ENCODE peak calls at places on chromosome 5, in four cellular contexts. Z is spleen, R is H1, V is transverse colon. N is an unnamed sample.

GRCh38 chr5:81302596-81302995 is 1.2 kb downstream of the ZCCHC9 start:
- DNase-seq in Z (no peak), R (no peak), V (no peak), N (no peak)

GRCh38 chr5:111962906-111963305 is 205.9 kb upstream of the NREP start:
- DNase-seq in Z (no peak), R (no peak), V (no peak), N (no peak)

GRCh38 chr5:151345808-151346478 is 1.4 kb downstream of the SLC36A2 start:
- DNase-seq in Z (no peak), R (no peak), V (no peak), N (no peak)

GRCh38 chr5:147303976-147304375 is 69.2 kb downstream of the STK32A start:
- DNase-seq in Z (no peak), R (no peak), V (no peak), N (no peak)

GRCh38 chr5:3077684-3078083 is 326.2 kb upstream of the IRX2 start:
- DNase-seq in Z (no peak), R (no peak), V (no peak), N (no peak)

GRCh38 chr5:76376141-76376900 is 26.8 kb upstream of the IQGAP2 start:
- DNase-seq in Z (no peak), R (no peak), V (no peak), N (no peak)

GRCh38 chr5:88089757-88090390 is 178.8 kb downstream of the TMEM161B start:
- DNase-seq in Z (no peak), R (no peak), V (no peak), N (no peak)

GRCh38 chr5:58999804-59000595 is 417.1 kb downstream of the RAB3C start:
- DNase-seq in Z (no peak), R (no peak), V (no peak), N (no peak)

GRCh38 chr5:133052317-133053175 is 733 bp downstream of the HSPA4 start:
- DNase-seq in Z (peak; percentile 94), R (no peak), V (peak; percentile 80), N (peak; percentile 56)

GRCh38 chr5:75611324-75612210 is at the start of gene ANKDD1B:
- DNase-seq in Z (peak; percentile 78), R (no peak), V (peak; percentile 34), N (peak; percentile 52)

GRCh38 chr5:81856948-81857928 is 106.3 kb upstream of the SSBP2 start:
- DNase-seq in Z (peak; percentile 78), R (no peak), V (peak; percentile 38), N (peak; percentile 72)

GRCh38 chr5:92378961-92379611 is 996.0 kb upstream of the ARRDC3 start:
- DNase-seq in Z (no peak), R (no peak), V (no peak), N (no peak)

GRCh38 chr5:6801236-6801635 is 88.0 kb downstream of the TENT4A start:
- DNase-seq in Z (no peak), R (no peak), V (no peak), N (no peak)

GRCh38 chr5:98341038-98341710 is 432.3 kb upstream of the RGMB start:
- DNase-seq in Z (no peak), R (no peak), V (no peak), N (no peak)

GRCh38 chr5:17190242-17190778 is 27.1 kb upstream of the BASP1 start:
- DNase-seq in Z (no peak), R (no peak), V (no peak), N (no peak)

GRCh38 chr5:151199581-151200185 is 24.2 kb downstream of the CCDC69 start:
- DNase-seq in Z (no peak), R (no peak), V (no peak), N (no peak)

GRCh38 chr5:14144586-14145355 is 1.6 kb downstream of the TRIO start:
- DNase-seq in Z (peak; percentile 93), R (no peak), V (peak; percentile 72), N (peak; percentile 64)

GRCh38 chr5:14147210-14147609 is 4.1 kb downstream of the TRIO start:
- DNase-seq in Z (no peak), R (no peak), V (no peak), N (no peak)

GRCh38 chr5:14145356-14146334 is 2.5 kb downstream of the TRIO start:
- DNase-seq in Z (no peak), R (no peak), V (no peak), N (no peak)

GRCh38 chr5:14148483-14148882 is 5.3 kb downstream of the TRIO start:
- DNase-seq in Z (no peak), R (no peak), V (no peak), N (no peak)

GRCh38 chr5:14146725-14147124 is 3.6 kb downstream of the TRIO start:
- DNase-seq in Z (no peak), R (no peak), V (no peak), N (no peak)
- H3K4me3 ChIP-seq in Z (peak overlapping the region; percentile 97), R (no peak overlapping the region), V (peak overlapping the region; percentile 97), N (peak overlapping the region; percentile 97)

GRCh38 chr5:67971223-67971830 is 244.2 kb upstream of the PIK3R1 start:
- DNase-seq in Z (no peak), R (no peak), V (peak; percentile 13), N (no peak)
- TF ChIP-seq POLR2AphosphoS5 in Z (no peak), R (no peak), V (peak; percentile 74), N (peak; percentile 68)

DNA sequence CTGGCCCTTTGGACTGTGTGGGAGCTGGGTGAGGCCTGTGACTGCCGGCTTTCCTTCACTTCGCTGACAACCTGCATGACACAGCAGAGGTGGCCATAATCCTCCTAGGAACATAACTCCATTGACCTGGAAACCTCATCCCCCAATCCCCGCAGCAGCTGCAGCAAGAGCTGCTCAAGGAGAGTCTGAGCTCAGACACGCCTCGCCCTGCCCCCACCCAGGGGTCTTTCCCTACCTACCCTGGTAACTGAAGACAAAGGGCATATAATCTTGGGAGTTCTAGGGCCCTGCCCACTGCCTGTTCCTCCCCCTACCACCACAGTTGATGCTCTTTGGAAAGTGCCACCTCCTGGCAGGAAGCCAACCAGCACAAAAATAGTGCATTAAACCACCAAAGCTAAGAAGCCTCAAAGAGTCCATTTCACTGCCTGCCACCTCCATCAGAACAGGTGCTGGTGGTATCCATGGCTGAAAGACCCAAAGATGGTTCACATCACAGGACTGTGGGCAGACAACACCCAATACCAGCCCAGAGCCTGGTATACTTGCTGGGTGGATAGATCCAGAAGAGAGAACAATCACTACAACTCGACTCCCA is 18.4 kb downstream of the TRIM36 start:
- DNase-seq in Z (no peak), R (no peak), V (no peak), N (no peak)
- TF ChIP-seq CTCF in Z (no peak), R (no peak), V (no peak), N (no peak)

GRCh38 chr5:175668006-175668405 is 10.1 kb downstream of the HRH2 start:
- DNase-seq in Z (no peak), R (no peak), V (no peak), N (no peak)
- H3K4me3 ChIP-seq in Z (no peak overlapping the region), R (no peak overlapping the region), V (no peak overlapping the region), N (no peak overlapping the region)

DNA sequence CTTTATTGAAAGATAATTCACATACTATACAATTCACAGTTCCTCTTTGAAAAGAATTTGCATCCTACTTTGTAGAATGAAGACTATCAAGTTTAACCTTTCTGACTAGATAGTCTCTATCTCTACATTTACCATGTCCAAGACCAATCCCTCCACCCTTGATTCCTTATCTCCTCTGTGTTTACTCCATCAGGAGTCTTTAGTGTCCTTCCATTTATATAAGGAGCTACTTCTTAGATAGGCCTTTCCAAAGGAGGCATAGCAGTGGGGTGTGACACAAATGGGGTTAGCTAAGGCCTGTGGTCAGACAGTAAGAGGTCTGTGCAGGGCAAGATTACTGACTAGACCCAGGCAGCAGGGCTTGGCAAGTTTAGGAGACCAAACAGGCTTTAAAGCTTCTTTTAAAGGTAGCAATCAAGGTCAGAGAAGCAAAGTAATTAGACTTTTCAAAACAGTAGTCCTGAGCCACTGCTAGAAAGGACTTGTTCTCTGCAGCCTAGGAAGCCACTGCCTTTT is 11.1 kb upstream of the DMXL1 start:
- DNase-seq in Z (no peak), R (no peak), V (no peak), N (no peak)
- TF ChIP-seq POLR2AphosphoS5 in Z (no peak), R (no peak), V (no peak), N (no peak)